ENCODE peak calls at places on chromosomes 4 and X, in eight cellular contexts. One of them, this sample, is unnamed.

GRCh38 chrX:123481908-123482873 is 250.7 kb downstream of the THOC2 start:
- DNase-seq in GM12865: no peak
- DNase-seq in AG09319: peak
- DNase-seq in glutamatergic neuron: no peak
- DNase-seq in AG04450: no peak
- DNase-seq in astrocyte: peak
- DNase-seq in left ventricle myocardium inferior: no peak
- DNase-seq in tibial artery: no peak
- DNase-seq in this sample: no peak

GRCh38 chr4:39047691-39048090 is 14.3 kb upstream of the KLHL5 start:
- DNase-seq in GM12865: no peak
- DNase-seq in AG09319: no peak
- DNase-seq in glutamatergic neuron: no peak
- DNase-seq in AG04450: no peak
- DNase-seq in astrocyte: no peak
- DNase-seq in left ventricle myocardium inferior: no peak
- DNase-seq in tibial artery: no peak
- DNase-seq in this sample: no peak

GRCh38 chr4:76301068-76301774 is 5.3 kb upstream of the STBD1 start:
- DNase-seq in GM12865: peak
- DNase-seq in AG09319: peak
- DNase-seq in glutamatergic neuron: no peak
- DNase-seq in AG04450: peak
- DNase-seq in astrocyte: peak
- DNase-seq in left ventricle myocardium inferior: no peak
- DNase-seq in tibial artery: no peak
- DNase-seq in this sample: peak

GRCh38 chr4:67332627-67333026 is 212.7 kb downstream of the CENPC start:
- DNase-seq in GM12865: peak
- DNase-seq in AG09319: no peak
- DNase-seq in glutamatergic neuron: peak
- DNase-seq in AG04450: no peak
- DNase-seq in astrocyte: no peak
- DNase-seq in left ventricle myocardium inferior: no peak
- DNase-seq in tibial artery: no peak
- DNase-seq in this sample: no peak

GRCh38 chrX:34365482-34365881 is 233.4 kb upstream of the FAM47A start:
- DNase-seq in GM12865: no peak
- DNase-seq in AG09319: no peak
- DNase-seq in glutamatergic neuron: no peak
- DNase-seq in AG04450: no peak
- DNase-seq in astrocyte: no peak
- DNase-seq in left ventricle myocardium inferior: no peak
- DNase-seq in tibial artery: no peak
- DNase-seq in this sample: no peak

GRCh38 chrX:37348237-37349130 is 680 bp upstream of the PRRG1 start:
- DNase-seq in GM12865: no peak
- DNase-seq in AG09319: peak
- DNase-seq in glutamatergic neuron: no peak
- DNase-seq in AG04450: peak
- DNase-seq in astrocyte: peak
- DNase-seq in left ventricle myocardium inferior: no peak
- DNase-seq in tibial artery: no peak
- DNase-seq in this sample: no peak

GRCh38 chr4:95095352-95095974 is 337.7 kb downstream of the BMPR1B start:
- DNase-seq in GM12865: no peak
- DNase-seq in AG09319: no peak
- DNase-seq in glutamatergic neuron: no peak
- DNase-seq in AG04450: no peak
- DNase-seq in astrocyte: peak
- DNase-seq in left ventricle myocardium inferior: no peak
- DNase-seq in tibial artery: no peak
- DNase-seq in this sample: no peak

GRCh38 chrX:129249563-129249962 is 273.7 kb downstream of the SMARCA1 start:
- DNase-seq in GM12865: no peak
- DNase-seq in AG09319: no peak
- DNase-seq in glutamatergic neuron: no peak
- DNase-seq in AG04450: no peak
- DNase-seq in astrocyte: no peak
- DNase-seq in left ventricle myocardium inferior: no peak
- DNase-seq in tibial artery: no peak
- DNase-seq in this sample: no peak

GRCh38 chrX:132612990-132613564 is 124.2 kb upstream of the MBNL3 start:
- DNase-seq in GM12865: peak
- DNase-seq in AG09319: no peak
- DNase-seq in glutamatergic neuron: peak
- DNase-seq in AG04450: no peak
- DNase-seq in astrocyte: no peak
- DNase-seq in left ventricle myocardium inferior: peak
- DNase-seq in tibial artery: no peak
- DNase-seq in this sample: peak

GRCh38 chr4:98170035-98170434 is 26.8 kb upstream of the STPG2 start:
- DNase-seq in GM12865: no peak
- DNase-seq in AG09319: no peak
- DNase-seq in glutamatergic neuron: no peak
- DNase-seq in AG04450: no peak
- DNase-seq in astrocyte: no peak
- DNase-seq in left ventricle myocardium inferior: no peak
- DNase-seq in tibial artery: no peak
- DNase-seq in this sample: no peak

GRCh38 chr4:165379662-165380061 is 854 bp downstream of the CPE start:
- DNase-seq in GM12865: no peak
- DNase-seq in AG09319: no peak
- DNase-seq in glutamatergic neuron: peak
- DNase-seq in AG04450: no peak
- DNase-seq in astrocyte: peak
- DNase-seq in left ventricle myocardium inferior: peak
- DNase-seq in tibial artery: peak
- DNase-seq in this sample: peak

GRCh38 chr4:44016582-44017421 is 431.8 kb downstream of the KCTD8 start:
- DNase-seq in GM12865: peak
- DNase-seq in AG09319: no peak
- DNase-seq in glutamatergic neuron: no peak
- DNase-seq in AG04450: no peak
- DNase-seq in astrocyte: peak
- DNase-seq in left ventricle myocardium inferior: no peak
- DNase-seq in tibial artery: no peak
- DNase-seq in this sample: no peak

GRCh38 chr4:101191302-101192098 is 155.8 kb downstream of the PPP3CA start:
- DNase-seq in GM12865: no peak
- DNase-seq in AG09319: peak
- DNase-seq in glutamatergic neuron: peak
- DNase-seq in AG04450: peak
- DNase-seq in astrocyte: peak
- DNase-seq in left ventricle myocardium inferior: peak
- DNase-seq in tibial artery: peak
- DNase-seq in this sample: peak

GRCh38 chr4:40349561-40350198 is 14.5 kb downstream of the CHRNA9 start:
- DNase-seq in GM12865: no peak
- DNase-seq in AG09319: no peak
- DNase-seq in glutamatergic neuron: no peak
- DNase-seq in AG04450: no peak
- DNase-seq in astrocyte: peak
- DNase-seq in left ventricle myocardium inferior: no peak
- DNase-seq in tibial artery: no peak
- DNase-seq in this sample: no peak

GRCh38 chrX:20029728-20030127 is 38.9 kb upstream of the BCLAF3 start:
- DNase-seq in GM12865: peak
- DNase-seq in AG09319: no peak
- DNase-seq in glutamatergic neuron: no peak
- DNase-seq in AG04450: no peak
- DNase-seq in astrocyte: no peak
- DNase-seq in left ventricle myocardium inferior: no peak
- DNase-seq in tibial artery: no peak
- DNase-seq in this sample: no peak

GRCh38 chr4:153594208-153594607 is 89.9 kb upstream of the TLR2 start:
- DNase-seq in GM12865: no peak
- DNase-seq in AG09319: no peak
- DNase-seq in glutamatergic neuron: no peak
- DNase-seq in AG04450: peak
- DNase-seq in astrocyte: peak
- DNase-seq in left ventricle myocardium inferior: no peak
- DNase-seq in tibial artery: no peak
- DNase-seq in this sample: no peak

GRCh38 chr4:129526812-129527211 is 430.9 kb downstream of the C4orf33 start:
- DNase-seq in GM12865: no peak
- DNase-seq in AG09319: no peak
- DNase-seq in glutamatergic neuron: no peak
- DNase-seq in AG04450: no peak
- DNase-seq in astrocyte: no peak
- DNase-seq in left ventricle myocardium inferior: no peak
- DNase-seq in tibial artery: no peak
- DNase-seq in this sample: no peak
- TF ChIP-seq CTCF in GM12865: peak
- TF ChIP-seq CTCF in AG09319: no peak
- TF ChIP-seq CTCF in glutamatergic neuron: no peak
- TF ChIP-seq CTCF in AG04450: no peak
- TF ChIP-seq CTCF in astrocyte: no peak
- TF ChIP-seq CTCF in left ventricle myocardium inferior: peak
- TF ChIP-seq CTCF in tibial artery: no peak
- TF ChIP-seq CTCF in this sample: peak

GRCh38 chr4:85543832-85544231 is 68.9 kb downstream of the ARHGAP24 start:
- DNase-seq in GM12865: no peak
- DNase-seq in AG09319: no peak
- DNase-seq in glutamatergic neuron: no peak
- DNase-seq in AG04450: no peak
- DNase-seq in astrocyte: peak
- DNase-seq in left ventricle myocardium inferior: no peak
- DNase-seq in tibial artery: no peak
- DNase-seq in this sample: no peak

GRCh38 chr4:85544751-85545150 is 69.8 kb downstream of the ARHGAP24 start:
- DNase-seq in GM12865: no peak
- DNase-seq in AG09319: no peak
- DNase-seq in glutamatergic neuron: no peak
- DNase-seq in AG04450: no peak
- DNase-seq in astrocyte: no peak
- DNase-seq in left ventricle myocardium inferior: no peak
- DNase-seq in tibial artery: no peak
- DNase-seq in this sample: no peak

GRCh38 chr4:85548841-85549240 is 73.9 kb downstream of the ARHGAP24 start:
- DNase-seq in GM12865: no peak
- DNase-seq in AG09319: no peak
- DNase-seq in glutamatergic neuron: no peak
- DNase-seq in AG04450: no peak
- DNase-seq in astrocyte: no peak
- DNase-seq in left ventricle myocardium inferior: no peak
- DNase-seq in tibial artery: no peak
- DNase-seq in this sample: no peak

DNA sequence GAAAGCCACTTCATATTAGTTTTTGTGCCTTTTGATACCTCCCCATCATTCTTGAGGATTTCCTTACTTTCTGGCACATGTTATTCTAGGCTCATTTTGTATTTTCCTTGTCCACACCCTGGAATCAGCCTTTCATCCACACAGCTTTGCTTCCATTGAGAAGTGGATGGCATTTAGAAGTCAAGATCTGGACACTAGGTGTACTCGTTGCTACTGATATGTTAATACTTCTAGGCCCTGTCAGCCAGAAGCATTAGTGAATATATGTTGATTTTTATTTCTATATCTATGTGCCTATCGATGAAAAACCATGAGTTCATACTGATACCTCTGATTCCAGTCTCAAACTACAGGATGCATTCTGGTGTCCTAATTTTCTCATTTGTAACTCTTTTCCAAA is 73.2 kb downstream of the ARHGAP24 start:
- DNase-seq in GM12865: peak
- DNase-seq in AG09319: no peak
- DNase-seq in glutamatergic neuron: no peak
- DNase-seq in AG04450: no peak
- DNase-seq in astrocyte: no peak
- DNase-seq in left ventricle myocardium inferior: no peak
- DNase-seq in tibial artery: no peak
- DNase-seq in this sample: no peak
- TF ChIP-seq CTCF in GM12865: peak
- TF ChIP-seq CTCF in AG09319: no peak
- TF ChIP-seq CTCF in glutamatergic neuron: no peak
- TF ChIP-seq CTCF in AG04450: no peak
- TF ChIP-seq CTCF in astrocyte: no peak
- TF ChIP-seq CTCF in left ventricle myocardium inferior: no peak
- TF ChIP-seq CTCF in tibial artery: no peak
- TF ChIP-seq CTCF in this sample: no peak

DNA sequence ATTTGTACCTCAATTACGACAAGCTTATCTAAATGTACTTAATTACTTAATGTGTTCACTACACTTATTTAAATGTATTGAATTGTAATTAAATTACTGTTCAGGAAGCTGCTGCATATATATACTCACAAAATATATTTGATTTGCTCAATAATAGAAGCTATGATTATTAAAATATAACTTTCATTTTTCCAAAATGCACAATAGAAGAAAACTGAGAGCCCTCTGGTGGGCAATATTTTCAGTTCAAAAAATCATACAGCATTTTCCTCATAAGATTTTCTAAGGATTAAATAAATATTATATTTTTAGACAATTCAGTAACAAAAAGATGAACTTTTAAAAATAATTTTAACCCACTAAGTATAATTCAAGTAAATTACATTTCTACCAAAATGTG is 217.3 kb downstream of the DKK2 start:
- DNase-seq in GM12865: no peak
- DNase-seq in AG09319: no peak
- DNase-seq in glutamatergic neuron: no peak
- DNase-seq in AG04450: no peak
- DNase-seq in astrocyte: no peak
- DNase-seq in left ventricle myocardium inferior: no peak
- DNase-seq in tibial artery: no peak
- DNase-seq in this sample: no peak
- TF ChIP-seq CTCF in GM12865: no peak
- TF ChIP-seq CTCF in AG09319: peak
- TF ChIP-seq CTCF in glutamatergic neuron: peak
- TF ChIP-seq CTCF in AG04450: peak
- TF ChIP-seq CTCF in astrocyte: no peak
- TF ChIP-seq CTCF in left ventricle myocardium inferior: no peak
- TF ChIP-seq CTCF in tibial artery: no peak
- TF ChIP-seq CTCF in this sample: no peak

DNA sequence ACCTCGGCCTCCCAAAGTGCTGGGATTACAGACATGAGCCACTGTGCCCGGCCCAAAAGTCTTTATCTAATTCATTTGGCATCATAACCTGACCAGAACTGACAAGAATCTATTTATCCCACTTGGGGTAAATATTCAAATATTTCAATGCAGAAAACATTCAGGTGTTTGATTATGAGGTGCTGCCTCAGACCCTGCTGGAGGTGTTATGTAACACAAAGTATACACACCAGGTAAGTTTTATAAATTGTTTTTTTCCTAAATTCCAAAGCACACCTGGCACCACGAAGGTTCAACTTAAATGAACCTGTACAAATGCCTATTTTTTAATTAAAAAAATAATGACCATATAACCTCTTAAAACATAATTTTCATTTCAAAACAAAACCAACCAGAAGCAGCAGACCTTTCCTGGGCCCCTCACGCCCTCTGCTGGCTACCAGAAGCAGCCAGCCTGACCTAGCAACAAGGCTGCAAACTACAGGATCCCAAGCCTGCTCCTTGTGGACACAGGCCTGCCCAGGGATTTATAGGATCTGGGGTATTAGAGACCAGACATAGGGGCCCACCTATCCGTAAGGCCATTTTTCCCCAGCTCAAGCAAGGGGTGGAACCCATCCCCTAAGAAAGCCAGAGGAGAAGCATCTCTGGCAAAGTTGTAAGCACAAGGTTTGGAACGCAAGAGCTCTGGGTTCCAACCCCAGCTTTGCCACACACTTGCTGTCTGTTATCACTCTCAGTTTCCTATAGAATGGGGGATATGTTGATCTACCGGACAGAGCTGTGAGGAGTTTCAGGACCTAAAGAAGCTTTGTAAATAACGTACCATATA is 11.7 kb downstream of the OTUD5 start:
- DNase-seq in GM12865: peak
- DNase-seq in AG09319: no peak
- DNase-seq in glutamatergic neuron: peak
- DNase-seq in AG04450: peak
- DNase-seq in astrocyte: no peak
- DNase-seq in left ventricle myocardium inferior: peak
- DNase-seq in tibial artery: no peak
- DNase-seq in this sample: no peak
- TF ChIP-seq CTCF in GM12865: peak
- TF ChIP-seq CTCF in AG09319: peak
- TF ChIP-seq CTCF in glutamatergic neuron: peak
- TF ChIP-seq CTCF in AG04450: peak
- TF ChIP-seq CTCF in astrocyte: peak
- TF ChIP-seq CTCF in left ventricle myocardium inferior: peak
- TF ChIP-seq CTCF in tibial artery: peak
- TF ChIP-seq CTCF in this sample: peak

This sample was measured in psoas muscle.